ENCODE peak calls at places on chromosomes 13 and 19, in eight cellular contexts. One of them, this sample, is unnamed.

GRCh38 chr19:35487821-35488220 is 2.4 kb downstream of the KRTDAP start:
- DNase-seq in cardiac fibroblast: no peak
- DNase-seq in WTC11: no peak
- DNase-seq in amygdala: no peak
- DNase-seq in cardiac muscle cell: no peak
- DNase-seq in effector memory CD4-positive, alpha-beta T cell: no peak
- DNase-seq in endothelial cell: no peak
- DNase-seq in fibroblast of pulmonary artery: no peak
- DNase-seq in this sample: no peak

GRCh38 chr19:11445141-11445540 is 9.7 kb downstream of the PRKCSH start:
- DNase-seq in endothelial cell: no peak
- DNase-seq in cardiac fibroblast: no peak
- DNase-seq in cardiac muscle cell: no peak
- DNase-seq in amygdala: no peak
- DNase-seq in fibroblast of pulmonary artery: no peak
- DNase-seq in effector memory CD4-positive, alpha-beta T cell: no peak
- DNase-seq in WTC11: no peak
- DNase-seq in this sample: no peak

GRCh38 chr13:114106526-114106925 is 25.9 kb downstream of the RASA3 start:
- DNase-seq in amygdala: no peak
- DNase-seq in cardiac fibroblast: no peak
- DNase-seq in WTC11: no peak
- DNase-seq in cardiac muscle cell: no peak
- DNase-seq in fibroblast of pulmonary artery: no peak
- DNase-seq in effector memory CD4-positive, alpha-beta T cell: no peak
- DNase-seq in endothelial cell: no peak
- DNase-seq in this sample: no peak

GRCh38 chr13:28534801-28535200 is 39.9 kb upstream of the FLT1 start:
- DNase-seq in cardiac muscle cell: no peak
- DNase-seq in cardiac fibroblast: no peak
- DNase-seq in effector memory CD4-positive, alpha-beta T cell: no peak
- DNase-seq in amygdala: no peak
- DNase-seq in endothelial cell: no peak
- DNase-seq in WTC11: no peak
- DNase-seq in fibroblast of pulmonary artery: no peak
- DNase-seq in this sample: no peak

GRCh38 chr13:85108356-85108755 is 690.9 kb downstream of the SLITRK6 start:
- DNase-seq in endothelial cell: no peak
- DNase-seq in effector memory CD4-positive, alpha-beta T cell: no peak
- DNase-seq in WTC11: no peak
- DNase-seq in cardiac fibroblast: no peak
- DNase-seq in cardiac muscle cell: no peak
- DNase-seq in amygdala: no peak
- DNase-seq in fibroblast of pulmonary artery: no peak
- DNase-seq in this sample: peak; percentile 4

GRCh38 chr19:33463194-33463593 is 58.4 kb downstream of the PEPD start:
- DNase-seq in endothelial cell: no peak
- DNase-seq in effector memory CD4-positive, alpha-beta T cell: no peak
- DNase-seq in fibroblast of pulmonary artery: no peak
- DNase-seq in amygdala: peak; percentile 22
- DNase-seq in cardiac muscle cell: no peak
- DNase-seq in cardiac fibroblast: no peak
- DNase-seq in WTC11: no peak
- DNase-seq in this sample: no peak

GRCh38 chr13:77351326-77351725 is 24.4 kb upstream of the MYCBP2 start:
- DNase-seq in effector memory CD4-positive, alpha-beta T cell: no peak
- DNase-seq in WTC11: no peak
- DNase-seq in fibroblast of pulmonary artery: no peak
- DNase-seq in cardiac muscle cell: no peak
- DNase-seq in endothelial cell: no peak
- DNase-seq in amygdala: no peak
- DNase-seq in cardiac fibroblast: no peak
- DNase-seq in this sample: no peak

GRCh38 chr13:46577656-46578589 is 25.0 kb downstream of the LRCH1 start:
- DNase-seq in endothelial cell: no peak
- DNase-seq in effector memory CD4-positive, alpha-beta T cell: no peak
- DNase-seq in WTC11: no peak
- DNase-seq in cardiac muscle cell: no peak
- DNase-seq in cardiac fibroblast: no peak
- DNase-seq in amygdala: no peak
- DNase-seq in fibroblast of pulmonary artery: no peak
- DNase-seq in this sample: peak; percentile 44

GRCh38 chr13:65917731-65918130 is 1312.4 kb downstream of the PCDH9 start:
- DNase-seq in cardiac fibroblast: no peak
- DNase-seq in amygdala: no peak
- DNase-seq in endothelial cell: no peak
- DNase-seq in cardiac muscle cell: no peak
- DNase-seq in fibroblast of pulmonary artery: no peak
- DNase-seq in effector memory CD4-positive, alpha-beta T cell: no peak
- DNase-seq in WTC11: no peak
- DNase-seq in this sample: no peak

GRCh38 chr13:105008606-105009005 is 1526.9 kb downstream of the EFNB2 start:
- DNase-seq in cardiac muscle cell: no peak
- DNase-seq in WTC11: no peak
- DNase-seq in cardiac fibroblast: no peak
- DNase-seq in effector memory CD4-positive, alpha-beta T cell: no peak
- DNase-seq in endothelial cell: no peak
- DNase-seq in amygdala: no peak
- DNase-seq in fibroblast of pulmonary artery: no peak
- DNase-seq in this sample: no peak

GRCh38 chr13:90793261-90793785 is 554.2 kb upstream of the MIR17HG start:
- DNase-seq in cardiac muscle cell: peak; percentile 16
- DNase-seq in effector memory CD4-positive, alpha-beta T cell: no peak
- DNase-seq in cardiac fibroblast: peak; percentile 26
- DNase-seq in endothelial cell: no peak
- DNase-seq in fibroblast of pulmonary artery: no peak
- DNase-seq in WTC11: no peak
- DNase-seq in amygdala: no peak
- DNase-seq in this sample: no peak

GRCh38 chr19:28316464-28316863 is 896.5 kb downstream of the UQCRFS1 start:
- DNase-seq in cardiac muscle cell: no peak
- DNase-seq in effector memory CD4-positive, alpha-beta T cell: no peak
- DNase-seq in WTC11: no peak
- DNase-seq in fibroblast of pulmonary artery: no peak
- DNase-seq in endothelial cell: no peak
- DNase-seq in cardiac fibroblast: no peak
- DNase-seq in amygdala: no peak
- DNase-seq in this sample: no peak

GRCh38 chr19:34744896-34745690 is 11.1 kb downstream of the ZNF181 start:
- DNase-seq in cardiac muscle cell: no peak
- DNase-seq in cardiac fibroblast: no peak
- DNase-seq in fibroblast of pulmonary artery: no peak
- DNase-seq in endothelial cell: no peak
- DNase-seq in amygdala: no peak
- DNase-seq in WTC11: no peak
- DNase-seq in effector memory CD4-positive, alpha-beta T cell: no peak
- DNase-seq in this sample: no peak

GRCh38 chr19:18282021-18282787 is 782 bp upstream of the JUND start:
- DNase-seq in cardiac fibroblast: no peak
- DNase-seq in cardiac muscle cell: no peak
- DNase-seq in amygdala: no peak
- DNase-seq in effector memory CD4-positive, alpha-beta T cell: no peak
- DNase-seq in fibroblast of pulmonary artery: no peak
- DNase-seq in endothelial cell: no peak
- DNase-seq in WTC11: no peak
- DNase-seq in this sample: no peak

GRCh38 chr19:4976412-4977298 is 7.7 kb downstream of the KDM4B start:
- DNase-seq in effector memory CD4-positive, alpha-beta T cell: no peak
- DNase-seq in amygdala: peak; percentile 75
- DNase-seq in WTC11: peak; percentile 65
- DNase-seq in cardiac muscle cell: peak; percentile 99
- DNase-seq in endothelial cell: peak; percentile 82
- DNase-seq in cardiac fibroblast: peak; percentile 99
- DNase-seq in fibroblast of pulmonary artery: peak; percentile 99
- DNase-seq in this sample: no peak